ENCODE peak calls at places on chromosomes 3 and 15, in six cellular contexts. K is MM.1S, G is DND-41, U is IMR-90, M is mesendoderm, P is astrocyte. A is an unnamed sample.

GRCh38 chr15:68209735-68210408 is 4.7 kb upstream of the CALML4 start:
- DNase-seq in K (no peak), G (no peak), U (no peak), M (no peak), P (no peak), A (no peak)

GRCh38 chr15:68326711-68327412 is 49.3 kb downstream of the FEM1B start:
- DNase-seq in K (no peak), G (no peak), U (no peak), M (no peak), P (no peak), A (no peak)

GRCh38 chr3:114450008-114450596 is 156.3 kb downstream of the TIGIT start:
- DNase-seq in K (no peak), G (no peak), U (no peak), M (no peak), P (no peak), A (no peak)

GRCh38 chr15:75042730-75043508 is 19.5 kb downstream of the PPCDC start:
- DNase-seq in K (peak; percentile 99), G (peak; percentile 39), U (peak; percentile 64), M (peak; percentile 63), P (peak; percentile 34), A (no peak)

GRCh38 chr15:66004618-66005262 is 135.4 kb downstream of the RAB11A start:
- DNase-seq in K (peak; percentile 34), G (peak; percentile 45), U (peak; percentile 31), M (peak; percentile 48), P (peak; percentile 12), A (no peak)

GRCh38 chr3:183555541-183556081 is at the start of gene KLHL6:
- DNase-seq in K (peak; percentile 90), G (peak; percentile 80), U (no peak), M (peak; percentile 85), P (no peak), A (no peak)

GRCh38 chr3:155739154-155739553 is 5.7 kb downstream of the PLCH1 start:
- DNase-seq in K (peak; percentile 43), G (no peak), U (peak; percentile 11), M (peak; percentile 46), P (no peak), A (no peak)

GRCh38 chr15:42584031-42584765 is 8.8 kb downstream of the STARD9 start:
- DNase-seq in K (no peak), G (no peak), U (peak; percentile 49), M (peak; percentile 82), P (peak; percentile 47), A (no peak)

GRCh38 chr15:97473615-97474014 is 486.9 kb upstream of the ARRDC4 start:
- DNase-seq in K (no peak), G (no peak), U (no peak), M (no peak), P (no peak), A (no peak)

GRCh38 chr3:50604628-50605588 is 6.7 kb downstream of the CISH start:
- DNase-seq in K (no peak), G (peak; percentile 67), U (no peak), M (no peak), P (no peak), A (no peak)

GRCh38 chr3:16059081-16059537 is 115.4 kb upstream of the GALNT15 start:
- DNase-seq in K (no peak), G (no peak), U (peak; percentile 39), M (peak; percentile 50), P (peak; percentile 30), A (no peak)

GRCh38 chr3:16059700-16060357 is 114.7 kb upstream of the GALNT15 start:
- DNase-seq in K (no peak), G (no peak), U (no peak), M (no peak), P (no peak), A (no peak)

GRCh38 chr3:16060358-16060852 is 114.1 kb upstream of the GALNT15 start:
- DNase-seq in K (no peak), G (no peak), U (peak; percentile 100), M (peak; percentile 97), P (peak; percentile 100), A (peak; percentile 75)

GRCh38 chr3:16061491-16061890 is 113.0 kb upstream of the GALNT15 start:
- DNase-seq in K (no peak), G (no peak), U (peak; percentile 30), M (no peak), P (no peak), A (no peak)

DNA sequence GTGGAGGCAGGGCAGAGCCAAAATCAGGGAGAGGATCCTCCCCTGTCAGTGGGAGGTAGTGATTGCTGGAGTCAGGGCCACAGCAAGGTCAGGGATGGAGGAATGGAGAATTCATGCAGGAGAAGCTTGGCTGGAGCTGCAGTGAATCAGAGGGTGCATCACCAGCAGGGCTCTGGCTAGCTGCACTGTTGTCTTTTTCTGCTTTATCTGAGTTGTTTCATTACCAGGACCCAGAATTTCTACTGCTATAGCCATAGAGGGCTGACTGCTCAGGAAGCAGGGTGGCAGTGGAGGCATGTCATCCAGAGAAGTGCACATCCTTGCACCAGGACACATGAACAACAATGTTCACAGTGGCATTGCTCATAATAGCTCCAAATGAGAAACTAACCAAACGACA is 113.5 kb upstream of the GALNT15 start:
- DNase-seq in K (no peak), G (no peak), U (peak; percentile 95), M (peak; percentile 37), P (peak; percentile 93), A (no peak)
- H3K9ac ChIP-seq in K (no peak overlapping the region), G (no peak overlapping the region), U (peak overlapping the region; percentile 72), M (no peak overlapping the region), P (peak overlapping the region; percentile 90), A (no peak overlapping the region)

GRCh38 chr3:133472242-133472641 is 72.4 kb downstream of the BFSP2 start:
- DNase-seq in K (no peak), G (no peak), U (no peak), M (peak; percentile 30), P (no peak), A (no peak)
- H3K9ac ChIP-seq in K (no peak overlapping the region), G (no peak overlapping the region), U (no peak overlapping the region), M (no peak overlapping the region), P (no peak overlapping the region), A (no peak overlapping the region)

DNA sequence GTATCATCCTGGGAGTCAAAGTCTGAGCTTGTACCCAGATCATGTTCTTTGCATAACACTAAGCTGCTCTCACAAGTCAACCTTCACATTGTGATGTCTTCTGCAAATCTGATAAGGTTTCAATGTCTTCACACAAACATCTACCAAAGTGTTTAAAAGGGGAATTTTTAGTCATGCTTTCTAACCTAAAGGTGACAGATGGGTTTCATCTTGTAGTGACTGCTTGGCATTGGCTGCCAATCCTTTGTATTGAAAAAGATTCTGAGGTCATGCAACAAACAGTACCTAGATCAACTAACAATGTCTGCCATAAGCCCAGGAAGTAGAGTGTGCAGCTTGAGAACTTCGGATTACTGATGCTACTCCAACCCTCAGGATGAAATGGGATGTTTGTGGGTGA is 43.6 kb upstream of the DIPK2A start:
- DNase-seq in K (no peak), G (no peak), U (no peak), M (no peak), P (no peak), A (no peak)
- H3K9ac ChIP-seq in K (no peak overlapping the region), G (no peak overlapping the region), U (no peak overlapping the region), M (no peak overlapping the region), P (no peak overlapping the region), A (no peak overlapping the region)

DNA sequence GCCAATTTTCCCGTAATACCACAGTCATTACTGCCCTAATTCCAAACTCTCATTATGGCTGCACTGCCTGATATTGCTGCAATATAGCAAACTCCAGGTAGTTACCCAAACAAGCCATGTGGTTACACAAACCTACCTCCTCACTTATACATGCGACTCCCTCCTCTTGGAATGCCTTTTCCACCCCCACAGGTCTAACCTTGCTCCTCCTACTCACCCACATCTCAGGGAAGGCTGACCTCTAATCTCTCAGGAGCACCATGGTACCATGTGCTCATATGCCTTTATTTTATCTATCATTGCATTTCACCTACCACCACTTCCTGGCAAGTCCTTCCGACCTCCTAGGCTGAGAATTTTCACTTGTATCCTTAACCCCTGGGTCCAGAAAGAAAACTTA is 2.9 kb downstream of the RBPMS2 start:
- DNase-seq in K (no peak), G (no peak), U (no peak), M (peak; percentile 83), P (no peak), A (no peak)
- H3K9ac ChIP-seq in K (no peak overlapping the region), G (no peak overlapping the region), U (no peak overlapping the region), M (peak overlapping the region; percentile 98), P (no peak overlapping the region), A (no peak overlapping the region)

A was measured in NT2/D1.